ENCODE peak calls at places on chromosomes 6 and 20, in four cellular contexts. One of them, this sample, is unnamed.

GRCh38 chr20:3934628-3935027 is 45.4 kb downstream of the PANK2 start:
- DNase-seq in IMR-90: peak
- DNase-seq in right lobe of liver: no peak
- DNase-seq in breast epithelium: no peak
- DNase-seq in this sample: no peak

GRCh38 chr6:107118976-107119375 is 3.7 kb upstream of the BEND3 start:
- DNase-seq in right lobe of liver: no peak
- DNase-seq in breast epithelium: no peak
- DNase-seq in IMR-90: no peak
- DNase-seq in this sample: no peak

GRCh38 chr6:168027521-168027920 is 30.1 kb downstream of the KIF25 start:
- DNase-seq in IMR-90: no peak
- DNase-seq in right lobe of liver: no peak
- DNase-seq in breast epithelium: peak
- DNase-seq in this sample: no peak

GRCh38 chr20:13638162-13638495 is 603 bp downstream of the TASP1 start:
- DNase-seq in right lobe of liver: no peak
- DNase-seq in breast epithelium: no peak
- DNase-seq in IMR-90: peak
- DNase-seq in this sample: no peak

GRCh38 chr6:142331601-142332000 is 29.8 kb downstream of the ADGRG6 start:
- DNase-seq in breast epithelium: no peak
- DNase-seq in IMR-90: no peak
- DNase-seq in right lobe of liver: no peak
- DNase-seq in this sample: no peak

GRCh38 chr6:90350689-90351554 is 54.3 kb upstream of the BACH2 start:
- DNase-seq in IMR-90: peak
- DNase-seq in right lobe of liver: no peak
- DNase-seq in breast epithelium: no peak
- DNase-seq in this sample: no peak

GRCh38 chr20:4087923-4088322 is 72.6 kb upstream of the RNF24 start:
- DNase-seq in IMR-90: peak
- DNase-seq in breast epithelium: no peak
- DNase-seq in right lobe of liver: no peak
- DNase-seq in this sample: no peak

GRCh38 chr6:133623065-133623464 is 265.8 kb upstream of the TCF21 start:
- DNase-seq in breast epithelium: no peak
- DNase-seq in right lobe of liver: no peak
- DNase-seq in IMR-90: peak
- DNase-seq in this sample: no peak

GRCh38 chr6:166830185-166830890 is 126.0 kb downstream of the RNASET2 start:
- DNase-seq in right lobe of liver: no peak
- DNase-seq in breast epithelium: no peak
- DNase-seq in IMR-90: no peak
- DNase-seq in this sample: no peak

GRCh38 chr6:21478411-21478810 is 115.1 kb upstream of the SOX4 start:
- DNase-seq in breast epithelium: no peak
- DNase-seq in right lobe of liver: no peak
- DNase-seq in IMR-90: no peak
- DNase-seq in this sample: no peak

GRCh38 chr20:41089555-41089954 is 47.8 kb upstream of the PLCG1 start:
- DNase-seq in right lobe of liver: no peak
- DNase-seq in IMR-90: no peak
- DNase-seq in breast epithelium: no peak
- DNase-seq in this sample: no peak

GRCh38 chr6:34912715-34913464 is 23.8 kb downstream of the ANKS1A start:
- DNase-seq in breast epithelium: no peak
- DNase-seq in right lobe of liver: no peak
- DNase-seq in IMR-90: peak
- DNase-seq in this sample: peak

GRCh38 chr20:37947943-37948342 is 45.0 kb downstream of the VSTM2L start:
- DNase-seq in breast epithelium: no peak
- DNase-seq in right lobe of liver: no peak
- DNase-seq in IMR-90: no peak
- DNase-seq in this sample: no peak

GRCh38 chr6:10478187-10479040 is 42.7 kb upstream of the GCNT2 start:
- DNase-seq in breast epithelium: no peak
- DNase-seq in IMR-90: peak
- DNase-seq in right lobe of liver: no peak
- DNase-seq in this sample: peak

GRCh38 chr6:109441069-109441816 is 719 bp downstream of the SMPD2 start:
- DNase-seq in breast epithelium: peak
- DNase-seq in IMR-90: peak
- DNase-seq in right lobe of liver: no peak
- DNase-seq in this sample: no peak

GRCh38 chr6:169115632-169116031 is 138.0 kb downstream of the THBS2 start:
- DNase-seq in IMR-90: peak
- DNase-seq in right lobe of liver: no peak
- DNase-seq in breast epithelium: no peak
- DNase-seq in this sample: no peak

GRCh38 chr6:35064508-35065440 is 76.4 kb downstream of the TCP11 start:
- DNase-seq in right lobe of liver: no peak
- DNase-seq in IMR-90: no peak
- DNase-seq in breast epithelium: no peak
- DNase-seq in this sample: no peak

GRCh38 chr6:83083476-83083875 is 16.0 kb downstream of the DOP1A start:
- DNase-seq in IMR-90: no peak
- DNase-seq in breast epithelium: no peak
- DNase-seq in right lobe of liver: no peak
- DNase-seq in this sample: no peak

GRCh38 chr20:36506253-36506652 is 35.1 kb upstream of the MYL9 start:
- DNase-seq in breast epithelium: no peak
- DNase-seq in IMR-90: no peak
- DNase-seq in right lobe of liver: no peak
- DNase-seq in this sample: no peak

GRCh38 chr20:63100401-63100925 is 93.7 kb upstream of the BHLHE23 start:
- DNase-seq in right lobe of liver: peak
- DNase-seq in IMR-90: no peak
- DNase-seq in breast epithelium: no peak
- DNase-seq in this sample: no peak

GRCh38 chr20:16544949-16545348 is 28.3 kb downstream of the KIF16B start:
- DNase-seq in right lobe of liver: no peak
- DNase-seq in IMR-90: no peak
- DNase-seq in breast epithelium: no peak
- DNase-seq in this sample: no peak

GRCh38 chr20:38181971-38182370 is 16.9 kb upstream of the TGM2 start:
- DNase-seq in IMR-90: no peak
- DNase-seq in right lobe of liver: no peak
- DNase-seq in breast epithelium: no peak
- DNase-seq in this sample: no peak

GRCh38 chr6:79909517-79909916 is 37.8 kb downstream of the ELOVL4 start:
- DNase-seq in IMR-90: no peak
- DNase-seq in breast epithelium: no peak
- DNase-seq in right lobe of liver: no peak
- DNase-seq in this sample: no peak

GRCh38 chr6:79913369-79913768 is 34.0 kb downstream of the ELOVL4 start:
- DNase-seq in breast epithelium: no peak
- DNase-seq in IMR-90: no peak
- DNase-seq in right lobe of liver: no peak
- DNase-seq in this sample: no peak

DNA sequence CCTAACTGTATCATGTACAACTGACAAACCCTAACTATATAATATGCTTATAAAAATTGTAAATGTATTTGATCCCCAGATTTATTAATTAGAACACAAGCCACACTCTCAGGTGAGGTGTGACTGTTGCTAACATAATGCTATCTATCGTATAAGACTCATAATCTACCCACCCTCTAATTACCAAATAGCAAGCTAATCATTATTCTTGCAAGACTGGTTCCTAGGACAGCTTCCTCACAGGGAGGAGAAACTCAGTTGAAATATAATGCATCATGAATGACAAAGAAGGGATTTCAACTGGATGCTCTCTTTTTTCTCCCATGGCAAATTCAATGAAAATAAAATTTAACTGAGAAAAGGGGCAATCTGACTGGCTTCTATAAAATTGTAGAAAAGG is 35.4 kb downstream of the ELOVL4 start:
- DNase-seq in IMR-90: no peak
- DNase-seq in breast epithelium: no peak
- DNase-seq in right lobe of liver: no peak
- DNase-seq in this sample: no peak
- TF ChIP-seq POLR2A in IMR-90: no peak
- TF ChIP-seq POLR2A in breast epithelium: no peak
- TF ChIP-seq POLR2A in right lobe of liver: no peak
- TF ChIP-seq POLR2A in this sample: no peak

DNA sequence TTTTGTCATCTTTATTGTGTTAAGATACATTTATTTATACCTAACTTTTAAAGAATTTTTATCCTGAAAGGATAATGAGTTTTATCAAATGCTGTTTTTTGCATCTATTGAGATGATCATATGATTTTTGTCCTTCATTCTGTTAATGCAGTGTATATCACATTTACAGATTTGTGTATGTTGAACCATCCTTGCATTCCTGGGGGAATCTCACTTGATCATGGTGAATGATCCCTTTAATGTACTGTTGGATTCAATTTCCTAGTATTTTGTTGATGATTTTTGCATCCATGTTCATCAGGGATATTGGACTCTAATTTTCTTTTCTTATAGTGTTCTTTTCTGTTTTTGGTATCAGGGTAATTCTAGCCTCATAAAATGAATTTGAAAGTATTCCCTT is 38.5 kb upstream of the SLC22A3 start:
- DNase-seq in right lobe of liver: no peak
- DNase-seq in IMR-90: no peak
- DNase-seq in breast epithelium: no peak
- DNase-seq in this sample: no peak
- TF ChIP-seq POLR2A in right lobe of liver: no peak
- TF ChIP-seq POLR2A in IMR-90: no peak
- TF ChIP-seq POLR2A in breast epithelium: no peak
- TF ChIP-seq POLR2A in this sample: no peak

GRCh38 chr6:36874443-36875249 is at the start of gene PPIL1:
- DNase-seq in breast epithelium: peak
- DNase-seq in right lobe of liver: peak
- DNase-seq in IMR-90: peak
- DNase-seq in this sample: peak
- TF ChIP-seq POLR2A in breast epithelium: no peak
- TF ChIP-seq POLR2A in right lobe of liver: peak
- TF ChIP-seq POLR2A in IMR-90: peak
- TF ChIP-seq POLR2A in this sample: peak

GRCh38 chr20:31555203-31555602 is 41.0 kb downstream of the HM13 start:
- DNase-seq in IMR-90: no peak
- DNase-seq in right lobe of liver: no peak
- DNase-seq in breast epithelium: no peak
- DNase-seq in this sample: no peak
- TF ChIP-seq POLR2A in IMR-90: no peak
- TF ChIP-seq POLR2A in right lobe of liver: no peak
- TF ChIP-seq POLR2A in breast epithelium: no peak
- TF ChIP-seq POLR2A in this sample: no peak

This sample was measured in H54.